ENCODE peak calls at places on chromosomes 6 and 20, in seven cellular contexts. U, K, X, L, B, G and V are unnamed samples.

GRCh38 chr6:170553686-170554085 is 483 bp upstream of the TBP start:
- DNase-seq in U (peak), K (no peak), X (no peak), L (no peak), B (peak), G (peak), V (peak)

GRCh38 chr20:59042796-59043621 is 423 bp upstream of the PRELID3B start:
- DNase-seq in U (peak), K (peak), X (peak), L (peak), B (peak), G (peak), V (peak)

GRCh38 chr20:47785900-47786762 is 850 bp upstream of the SULF2 start:
- DNase-seq in U (peak), K (peak), X (no peak), L (no peak), B (no peak), G (peak), V (peak)

GRCh38 chr6:148335582-148335981 is 7.1 kb upstream of the SASH1 start:
- DNase-seq in U (no peak), K (peak), X (no peak), L (no peak), B (no peak), G (no peak), V (peak)

GRCh38 chr20:20207291-20207690 is 155.0 kb downstream of the CFAP61 start:
- DNase-seq in U (no peak), K (no peak), X (no peak), L (no peak), B (no peak), G (no peak), V (no peak)

GRCh38 chr6:1770435-1770843 is 160.7 kb downstream of the FOXC1 start:
- DNase-seq in U (no peak), K (no peak), X (peak), L (no peak), B (no peak), G (no peak), V (no peak)

GRCh38 chr20:21102691-21103311 is 3.4 kb downstream of the LINC00237 start:
- DNase-seq in U (peak), K (peak), X (peak), L (no peak), B (peak), G (peak), V (no peak)

GRCh38 chr6:33126101-33126714 is 50.4 kb downstream of the HLA-DPB1 start:
- DNase-seq in U (peak), K (peak), X (peak), L (peak), B (peak), G (peak), V (peak)

GRCh38 chr6:33634986-33635385 is 13.9 kb downstream of the ITPR3 start:
- DNase-seq in U (no peak), K (no peak), X (no peak), L (no peak), B (no peak), G (no peak), V (no peak)

GRCh38 chr6:109706513-109706912 is 15.4 kb downstream of the FIG4 start:
- DNase-seq in U (no peak), K (no peak), X (no peak), L (no peak), B (no peak), G (no peak), V (no peak)

GRCh38 chr20:19710336-19710721 is 47.7 kb upstream of the RIN2 start:
- DNase-seq in U (peak), K (no peak), X (no peak), L (no peak), B (no peak), G (no peak), V (no peak)

GRCh38 chr6:165889636-165890403 is 226.8 kb upstream of the PDE10A start:
- DNase-seq in U (peak), K (no peak), X (no peak), L (no peak), B (no peak), G (peak), V (peak)

GRCh38 chr6:73451166-73452106 is 661 bp downstream of the CGAS start:
- DNase-seq in U (peak), K (peak), X (peak), L (peak), B (peak), G (peak), V (peak)

GRCh38 chr6:164570791-164571190 is 738.6 kb downstream of the C6orf118 start:
- DNase-seq in U (no peak), K (no peak), X (no peak), L (no peak), B (no peak), G (no peak), V (no peak)

GRCh38 chr6:76779068-76779467 is 684.2 kb downstream of the HTR1B start:
- DNase-seq in U (no peak), K (no peak), X (no peak), L (no peak), B (no peak), G (no peak), V (no peak)

GRCh38 chr6:107841265-107841650 is 17.1 kb upstream of the SCML4 start:
- DNase-seq in U (no peak), K (no peak), X (no peak), L (no peak), B (no peak), G (no peak), V (no peak)

GRCh38 chr20:48972816-48973215 is 51.3 kb downstream of the ARFGEF2 start:
- DNase-seq in U (no peak), K (no peak), X (no peak), L (no peak), B (no peak), G (no peak), V (no peak)

GRCh38 chr6:12968290-12968689 is 251.7 kb downstream of the PHACTR1 start:
- DNase-seq in U (no peak), K (no peak), X (no peak), L (no peak), B (no peak), G (no peak), V (no peak)

GRCh38 chr6:130697661-130698535 is 129.3 kb upstream of the SMLR1 start:
- DNase-seq in U (peak), K (peak), X (peak), L (peak), B (peak), G (peak), V (peak)

GRCh38 chr20:38313676-38314075 is 9.7 kb downstream of the BPI start:
- DNase-seq in U (no peak), K (no peak), X (no peak), L (no peak), B (no peak), G (no peak), V (no peak)

GRCh38 chr6:157959451-157960227 is 22.0 kb upstream of the SYNJ2 start:
- DNase-seq in U (no peak), K (no peak), X (no peak), L (no peak), B (no peak), G (no peak), V (no peak)

GRCh38 chr6:85459224-85459901 is 9.5 kb downstream of the NT5E start:
- DNase-seq in U (no peak), K (no peak), X (no peak), L (no peak), B (no peak), G (no peak), V (no peak)

GRCh38 chr20:16479666-16480065 is 93.6 kb downstream of the KIF16B start:
- DNase-seq in U (peak), K (peak), X (no peak), L (no peak), B (no peak), G (no peak), V (no peak)

GRCh38 chr6:135267085-135267484 is 86.0 kb downstream of the MYB start:
- DNase-seq in U (peak), K (no peak), X (no peak), L (no peak), B (no peak), G (no peak), V (no peak)

GRCh38 chr6:37507690-37508421 is 8.2 kb upstream of the CCDC167 start:
- DNase-seq in U (no peak), K (no peak), X (peak), L (no peak), B (no peak), G (no peak), V (no peak)

GRCh38 chr6:142301421-142302391 is at the start of gene ADGRG6:
- DNase-seq in U (peak), K (peak), X (peak), L (peak), B (peak), G (peak), V (peak)

GRCh38 chr6:44898296-44898930 is 429.7 kb upstream of the RUNX2 start:
- DNase-seq in U (no peak), K (peak), X (no peak), L (no peak), B (no peak), G (no peak), V (peak)

GRCh38 chr6:36623547-36624459 is 29.6 kb downstream of the SRSF3 start:
- DNase-seq in U (peak), K (peak), X (peak), L (peak), B (peak), G (peak), V (peak)

GRCh38 chr6:27630727-27631613 is 158.1 kb upstream of the ZNF184 start:
- DNase-seq in U (peak), K (peak), X (peak), L (peak), B (no peak), G (peak), V (no peak)